ENCODE peak calls at places on chromosomes 13 and 19, in seven cellular contexts. R is lower leg skin, F is fibroblast of the aortic adventitia, H is amniotic stem cell, C is astrocyte of the spinal cord, I is ACHN, B is psoas muscle. J is an unnamed sample.

GRCh38 chr19:41774515-41774980 is 19.2 kb downstream of the CEACAM6 start:
- DNase-seq in F (no peak), C (no peak), H (no peak), R (no peak), I (no peak), B (no peak), J (no peak)

GRCh38 chr19:13164370-13165090 is 14.3 kb downstream of the IER2 start:
- DNase-seq in I (peak), R (peak), B (no peak), F (peak), C (peak), H (no peak), J (no peak)

GRCh38 chr13:48505597-48506091 is 27.2 kb downstream of the RCBTB2 start:
- DNase-seq in F (no peak), C (no peak), B (no peak), I (no peak), R (no peak), H (peak), J (no peak)

GRCh38 chr19:3304871-3305423 is 61.4 kb upstream of the NFIC start:
- DNase-seq in F (peak), R (peak), C (peak), I (peak), B (peak), H (no peak), J (peak)

GRCh38 chr13:58583961-58584360 is 952.4 kb downstream of the PCDH17 start:
- DNase-seq in B (no peak), H (no peak), F (no peak), C (peak), R (no peak), I (no peak), J (no peak)

GRCh38 chr13:62510906-62511655 is 1095.4 kb upstream of the PCDH20 start:
- DNase-seq in F (no peak), H (no peak), I (no peak), R (no peak), B (no peak), C (no peak), J (no peak)

GRCh38 chr13:111903143-111903542 is 163.8 kb upstream of the SOX1 start:
- DNase-seq in F (no peak), C (no peak), I (no peak), B (no peak), H (no peak), R (peak), J (no peak)

GRCh38 chr13:107205318-107206112 is 637.6 kb upstream of the ARGLU1 start:
- DNase-seq in H (peak), B (peak), C (peak), I (peak), F (peak), R (no peak), J (peak)

GRCh38 chr13:29497137-29497654 is 98.3 kb downstream of the SLC7A1 start:
- DNase-seq in H (no peak), C (peak), F (peak), I (no peak), R (no peak), B (no peak), J (no peak)

GRCh38 chr13:40670307-40670706 is 3.9 kb upstream of the FOXO1 start:
- DNase-seq in B (no peak), I (no peak), R (no peak), F (no peak), C (no peak), H (no peak), J (no peak)

GRCh38 chr13:36412736-36413135 is 19.6 kb upstream of the CCNA1 start:
- DNase-seq in C (no peak), B (no peak), I (no peak), F (peak), H (no peak), R (no peak), J (no peak)

GRCh38 chr13:31195616-31196015 is 4.2 kb upstream of the B3GLCT start:
- DNase-seq in R (no peak), H (no peak), F (no peak), B (no peak), C (no peak), I (no peak), J (no peak)

GRCh38 chr19:13401388-13401787 is 104.9 kb downstream of the CACNA1A start:
- DNase-seq in B (no peak), I (peak), C (peak), R (no peak), F (peak), H (no peak), J (no peak)

GRCh38 chr19:32104465-32105235 is 240.8 kb upstream of the ZNF507 start:
- DNase-seq in I (no peak), C (peak), F (no peak), B (no peak), R (no peak), H (no peak), J (no peak)

J was measured in omental fat pad.